ENCODE peak calls at places on chromosomes 2 and 18, in six cellular contexts. C is mucosa of descending colon, R is aorta, U is OCI-LY7, Z is MM.1S, V is upper lobe of left lung. H is an unnamed sample. For H3K36me3, the result is how much of the 10 kb centered on the place peaks cover.

GRCh38 chr2:137155351-137156104 is 390.2 kb downstream of the THSD7B start:
- DNase-seq in R (no peak), C (no peak), Z (no peak), V (no peak), U (no peak), H (no peak)

GRCh38 chr2:219368690-219369108 is 19.0 kb downstream of the DNPEP start:
- DNase-seq in U (no peak), C (no peak), V (no peak), R (no peak), Z (no peak), H (no peak)

GRCh38 chr18:75395137-75395536 is 32.4 kb downstream of the SMIM21 start:
- DNase-seq in U (no peak), Z (no peak), R (no peak), V (no peak), C (no peak), H (no peak)

GRCh38 chr2:112318515-112318914 is 43.1 kb downstream of the ZC3H6 start:
- DNase-seq in Z (no peak), R (no peak), V (no peak), U (no peak), C (no peak), H (no peak)

GRCh38 chr2:160224507-160224906 is 24.4 kb upstream of the ITGB6 start:
- DNase-seq in R (no peak), C (no peak), V (no peak), U (no peak), Z (no peak), H (no peak)

GRCh38 chr2:10285578-10286198 is 17.0 kb upstream of the HPCAL1 start:
- DNase-seq in R (peak), C (peak), U (no peak), Z (no peak), V (peak), H (no peak)

GRCh38 chr2:39730685-39731302 is 48.3 kb downstream of the THUMPD2 start:
- DNase-seq in R (no peak), V (no peak), Z (peak), U (peak), C (no peak), H (no peak)

GRCh38 chr18:36772339-36772738 is 56.5 kb downstream of the TPGS2 start:
- DNase-seq in Z (no peak), R (no peak), V (no peak), U (no peak), C (no peak), H (no peak)

GRCh38 chr2:49286726-49287125 is 132.4 kb upstream of the FSHR start:
- DNase-seq in C (no peak), V (no peak), U (no peak), R (no peak), Z (no peak), H (no peak)

GRCh38 chr2:96903318-96903717 is 33.4 kb upstream of the SEMA4C start:
- DNase-seq in Z (no peak), C (no peak), R (no peak), V (no peak), U (no peak), H (no peak)

GRCh38 chr2:231704017-231704416 is 4.3 kb upstream of the PTMA start:
- DNase-seq in R (no peak), U (no peak), V (no peak), Z (no peak), C (no peak), H (no peak)

GRCh38 chr18:63339920-63340484 is 20.4 kb upstream of the BCL2 start:
- DNase-seq in R (no peak), C (no peak), Z (peak), V (no peak), U (peak), H (peak)
- H3K36me3 ChIP-seq in R (under half), C (under half), Z (under half), V (under half), U (under half), H (half or more)

GRCh38 chr18:79702906-79703305 is 23.3 kb downstream of the CTDP1 start:
- DNase-seq in C (no peak), U (no peak), V (no peak), Z (no peak), R (no peak), H (no peak)
- H3K36me3 ChIP-seq in C (under half), U (under half), V (half or more), Z (under half), R (under half), H (half or more)

GRCh38 chr2:200820573-200820972 is 8.9 kb downstream of the BZW1 start:
- DNase-seq in C (no peak), R (no peak), U (no peak), V (no peak), Z (no peak), H (no peak)
- H3K36me3 ChIP-seq in C (under half), R (under half), U (half or more), V (half or more), Z (under half), H (half or more)

GRCh38 chr2:241818943-241819270 is 9.9 kb downstream of the NEU4 start:
- DNase-seq in R (no peak), Z (no peak), U (no peak), C (peak), V (peak), H (no peak)

GRCh38 chr2:241816431-241817121 is 7.6 kb downstream of the NEU4 start:
- DNase-seq in Z (no peak), U (no peak), V (no peak), R (peak), C (no peak), H (no peak)

GRCh38 chr2:241820625-241821384 is 11.8 kb downstream of the NEU4 start:
- DNase-seq in V (no peak), Z (no peak), C (no peak), U (no peak), R (peak), H (no peak)

GRCh38 chr2:241817126-241817820 is 8.3 kb downstream of the NEU4 start:
- DNase-seq in V (no peak), U (no peak), Z (no peak), C (no peak), R (peak), H (no peak)

GRCh38 chr2:241818229-241818942 is 9.4 kb downstream of the NEU4 start:
- DNase-seq in R (no peak), V (peak), U (no peak), Z (no peak), C (no peak), H (no peak)
- H3K36me3 ChIP-seq in R (under half), V (under half), U (under half), Z (under half), C (under half), H (under half)

DNA sequence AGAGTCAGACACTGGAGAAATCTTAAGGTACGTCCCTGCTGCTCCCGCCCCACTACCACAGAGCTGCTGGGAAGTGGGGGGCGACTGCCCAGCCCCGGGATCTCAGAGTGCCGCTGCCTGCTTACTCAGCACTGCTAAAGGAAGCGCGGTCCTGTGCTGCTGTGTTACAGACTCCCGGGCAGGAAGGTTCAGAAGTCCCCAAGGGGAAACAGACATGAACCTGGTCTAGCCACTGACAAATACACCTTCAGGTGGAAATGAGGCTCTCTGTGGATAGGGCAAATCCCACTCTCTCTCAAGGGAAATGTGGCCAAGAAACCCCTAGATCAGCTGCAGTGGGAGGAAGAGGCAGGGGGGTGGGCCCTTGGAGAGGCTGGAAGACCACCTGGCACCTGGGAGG is 13.7 kb downstream of the MTERF4 start:
- DNase-seq in Z (no peak), C (no peak), R (no peak), U (no peak), V (no peak), H (no peak)
- H3K36me3 ChIP-seq in Z (under half), C (under half), R (under half), U (half or more), V (under half), H (half or more)